ENCODE peak calls at places on chromosomes 11 and 22, in ten cellular contexts. T is osteoblast, Z is psoas muscle, A is neuronal stem cell, U is heart right ventricle, Q is PC-9, B is lung, N is right lobe of liver, S is neural progenitor cell, H is heart left ventricle. C is an unnamed sample.
A peak's percentile ranks its signal among the peaks of the same experiment; 100 is the strongest.

GRCh38 chr22:17268501-17269223 is 49.4 kb upstream of the ADA2 start:
- DNase-seq in T (peak; percentile 73), Z (no peak), A (no peak), U (no peak), Q (no peak), B (no peak), N (no peak), S (peak; percentile 56), H (no peak), C (peak; percentile 50)

GRCh38 chr22:31615481-31615840 is 46.6 kb downstream of the PISD start:
- DNase-seq in T (peak; percentile 83), Z (no peak), A (no peak), U (no peak), Q (no peak), B (no peak), N (no peak), S (no peak), H (no peak), C (no peak)

GRCh38 chr11:124167852-124168251 is 15.3 kb upstream of the OR10D3 start:
- DNase-seq in T (no peak), Z (no peak), A (no peak), U (no peak), Q (no peak), B (no peak), N (no peak), S (peak; percentile 76), H (no peak), C (no peak)

GRCh38 chr11:36376888-36377758 is 81.0 kb downstream of the PRR5L start:
- DNase-seq in T (peak; percentile 84), Z (peak; percentile 78), A (peak; percentile 63), U (peak; percentile 43), Q (no peak), B (no peak), N (peak; percentile 56), S (peak; percentile 85), H (peak; percentile 51), C (peak; percentile 84)

GRCh38 chr11:128621491-128622136 is 34.3 kb upstream of the ETS1 start:
- DNase-seq in T (peak; percentile 98), Z (peak; percentile 70), A (no peak), U (peak; percentile 73), Q (no peak), B (no peak), N (no peak), S (no peak), H (peak; percentile 65), C (no peak)

GRCh38 chr11:71333473-71333872 is 81.1 kb upstream of the SHANK2 start:
- DNase-seq in T (peak; percentile 22), Z (no peak), A (no peak), U (no peak), Q (no peak), B (no peak), N (no peak), S (no peak), H (no peak), C (peak; percentile 2)

GRCh38 chr11:85806876-85807275 is 4.1 kb downstream of the SYTL2 start:
- DNase-seq in T (no peak), Z (no peak), A (no peak), U (no peak), Q (no peak), B (no peak), N (no peak), S (no peak), H (no peak), C (no peak)

GRCh38 chr11:27524155-27524554 is 17.6 kb upstream of the LIN7C start:
- DNase-seq in T (no peak), Z (no peak), A (no peak), U (no peak), Q (no peak), B (no peak), N (no peak), S (peak; percentile 27), H (no peak), C (no peak)

GRCh38 chr11:90908074-90908473 is 685.2 kb upstream of the CHORDC1 start:
- DNase-seq in T (no peak), Z (no peak), A (no peak), U (no peak), Q (no peak), B (no peak), N (no peak), S (no peak), H (no peak), C (no peak)

GRCh38 chr11:64356498-64357411 is 2.2 kb upstream of the RPS6KA4 start:
- DNase-seq in T (peak; percentile 95), Z (peak; percentile 49), A (peak; percentile 62), U (no peak), Q (peak; percentile 56), B (no peak), N (no peak), S (peak; percentile 86), H (no peak), C (peak; percentile 50)

GRCh38 chr11:34243620-34244493 is 114.0 kb downstream of the ABTB2 start:
- DNase-seq in T (peak; percentile 92), Z (no peak), A (no peak), U (no peak), Q (peak; percentile 95), B (peak; percentile 42), N (peak; percentile 52), S (no peak), H (no peak), C (peak; percentile 67)

GRCh38 chr11:126438691-126439090 is 83.2 kb downstream of the ST3GAL4 start:
- DNase-seq in T (no peak), Z (no peak), A (no peak), U (no peak), Q (no peak), B (no peak), N (no peak), S (no peak), H (no peak), C (no peak)

DNA sequence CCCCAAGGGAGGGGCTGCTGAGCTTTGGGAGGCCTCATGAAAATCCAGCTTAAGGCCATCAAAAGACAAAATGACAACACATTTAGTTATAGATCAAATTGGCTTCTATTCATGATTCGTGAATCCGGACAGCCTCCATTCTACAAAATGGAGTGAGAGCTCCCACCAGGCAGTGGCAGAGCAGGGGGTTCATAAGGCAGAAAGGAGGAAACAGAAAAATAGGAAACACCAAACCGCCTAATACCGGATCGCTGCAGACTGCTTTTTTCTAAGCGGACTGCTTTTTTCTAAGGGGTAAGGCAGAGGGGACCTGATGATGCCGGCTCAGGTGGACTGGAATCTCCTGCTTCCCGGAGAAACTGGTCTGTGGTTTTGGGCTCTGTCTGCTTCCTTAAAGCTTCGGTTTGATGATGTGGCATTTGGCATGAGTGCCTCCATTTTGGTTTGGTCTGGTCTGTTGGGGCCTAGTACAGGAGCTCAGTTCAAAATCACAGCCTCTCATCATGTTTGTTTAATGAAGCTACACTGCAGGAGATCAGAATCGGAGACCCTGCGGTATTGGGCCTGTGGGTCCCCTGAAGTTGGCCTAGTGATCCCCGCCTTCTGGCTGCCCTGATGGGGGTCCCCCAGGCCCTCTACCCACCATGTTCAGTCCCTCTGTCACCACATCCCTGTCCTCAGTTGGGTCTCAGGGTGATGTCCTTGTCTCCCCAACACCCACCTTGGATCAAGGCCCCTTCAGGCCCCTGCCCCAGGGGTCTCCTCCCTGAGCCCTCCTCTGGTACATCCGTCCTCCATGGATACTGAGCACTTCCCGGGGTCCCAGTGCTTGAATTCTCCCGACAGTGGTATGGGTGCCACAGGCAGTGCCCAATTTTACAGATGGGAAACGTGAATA is 1.2 kb downstream of the ALDH3B1 start:
- DNase-seq in T (no peak), Z (no peak), A (no peak), U (no peak), Q (peak; percentile 31), B (no peak), N (no peak), S (no peak), H (no peak), C (no peak)
- H3K4me1 ChIP-seq in T (peaks cover 57% of the 10 kb centered on the region), Z (peaks cover 16% of the 10 kb centered on the region), A (peaks cover 50% of the 10 kb centered on the region), U (peaks cover 10% of the 10 kb centered on the region), Q (peaks cover 79% of the 10 kb centered on the region), B (peaks cover 5% of the 10 kb centered on the region), N (peaks cover 17% of the 10 kb centered on the region), S (peaks cover 14% of the 10 kb centered on the region), H (no peaks in the 10 kb centered on the region), C (no peaks in the 10 kb centered on the region)

GRCh38 chr22:49466926-49467590 is 360.6 kb downstream of the BRD1 start:
- DNase-seq in T (peak; percentile 29), Z (no peak), A (no peak), U (no peak), Q (no peak), B (no peak), N (no peak), S (no peak), H (no peak), C (peak; percentile 44)

GRCh38 chr22:49475253-49475652 is 352.4 kb downstream of the BRD1 start:
- DNase-seq in T (no peak), Z (no peak), A (no peak), U (no peak), Q (no peak), B (no peak), N (no peak), S (no peak), H (no peak), C (no peak)

GRCh38 chr22:49469896-49470740 is 357.6 kb downstream of the BRD1 start:
- DNase-seq in T (peak; percentile 74), Z (no peak), A (no peak), U (no peak), Q (no peak), B (no peak), N (no peak), S (no peak), H (no peak), C (no peak)

GRCh38 chr22:49473286-49473685 is 354.4 kb downstream of the BRD1 start:
- DNase-seq in T (peak; percentile 26), Z (no peak), A (no peak), U (no peak), Q (no peak), B (no peak), N (no peak), S (no peak), H (no peak), C (no peak)

GRCh38 chr22:49470741-49471134 is 356.9 kb downstream of the BRD1 start:
- DNase-seq in T (no peak), Z (no peak), A (no peak), U (no peak), Q (no peak), B (no peak), N (no peak), S (no peak), H (no peak), C (no peak)
- H3K9me3 ChIP-seq in T (peaks cover 6% of the 10 kb centered on the region), Z (no peaks in the 10 kb centered on the region), A (no peaks in the 10 kb centered on the region), U (no peaks in the 10 kb centered on the region), Q (no peaks in the 10 kb centered on the region), B (no peaks in the 10 kb centered on the region), N (no peaks in the 10 kb centered on the region), S (no peaks in the 10 kb centered on the region), H (no peaks in the 10 kb centered on the region), C (no peaks in the 10 kb centered on the region)

GRCh38 chr11:125407046-125407445 is 89.0 kb downstream of the FEZ1 start:
- DNase-seq in T (no peak), Z (no peak), A (no peak), U (no peak), Q (no peak), B (no peak), N (no peak), S (no peak), H (no peak), C (peak; percentile 17)
- H3K27ac ChIP-seq in T (no peak overlapping the region), Z (peak overlapping the region; percentile 71), A (no peak overlapping the region), U (no peak overlapping the region), Q (no peak overlapping the region), B (no peak overlapping the region), N (no peak overlapping the region), S (no peak overlapping the region), H (no peak overlapping the region), C (no peak overlapping the region)

DNA sequence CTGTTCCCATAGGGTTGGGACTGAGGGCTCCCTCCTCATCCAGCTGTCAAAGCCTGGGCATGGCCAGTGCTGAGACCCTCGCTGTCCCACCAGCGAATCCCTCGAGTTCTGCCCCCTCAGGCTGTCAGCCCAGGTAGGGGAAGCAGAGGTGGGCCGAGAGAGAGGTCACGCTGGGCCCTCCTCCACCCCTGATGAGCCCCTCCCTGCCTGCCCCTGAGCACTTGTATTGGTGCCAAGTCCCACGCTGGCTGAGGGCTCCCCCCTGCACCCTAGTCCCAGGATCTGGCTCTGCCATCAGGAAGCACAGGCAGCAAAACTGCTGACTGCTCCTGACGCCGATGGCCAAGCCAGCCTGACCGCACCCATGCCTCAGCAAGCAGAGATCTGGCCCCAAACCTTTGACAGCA is 3.3 kb downstream of the PRR33 start:
- DNase-seq in T (peak; percentile 72), Z (no peak), A (no peak), U (no peak), Q (no peak), B (no peak), N (no peak), S (no peak), H (no peak), C (peak; percentile 55)
- H3K4me1 ChIP-seq in T (no peaks in the 10 kb centered on the region), Z (peaks cover 35% of the 10 kb centered on the region), A (no peaks in the 10 kb centered on the region), U (no peaks in the 10 kb centered on the region), Q (no peaks in the 10 kb centered on the region), B (no peaks in the 10 kb centered on the region), N (no peaks in the 10 kb centered on the region), S (no peaks in the 10 kb centered on the region), H (no peaks in the 10 kb centered on the region), C (no peaks in the 10 kb centered on the region)

C was measured in aorta.